ENCODE peak calls at places on chromosome 4, in nine cellular contexts. O is IMR-90, G is NB4, X is uterus, H is heart left ventricle, S is HepG2, Q is testis, Z is A549, Y is vagina. N is an unnamed sample.
A peak's percentile ranks its signal among the peaks of the same experiment; 100 is the strongest.

GRCh38 chr4:142845293-142846070 is 619 bp downstream of the INPP4B start:
- DNase-seq in Y (no peak), G (no peak), H (peak; percentile 17), X (peak; percentile 25), Z (no peak), O (no peak), S (no peak), Q (peak; percentile 18), N (no peak)

GRCh38 chr4:183758735-183759447 is 99.8 kb downstream of the TRAPPC11 start:
- DNase-seq in O (no peak), G (no peak), Z (no peak), H (no peak), Q (no peak), S (no peak), X (no peak), Y (no peak), N (no peak)

GRCh38 chr4:71338846-71339593 is at the start of gene SLC4A4:
- DNase-seq in Z (no peak), S (no peak), Q (no peak), O (peak; percentile 91), G (peak; percentile 48), Y (no peak), X (no peak), H (no peak), N (no peak)

GRCh38 chr4:106329027-106329618 is 12.8 kb downstream of the AIMP1 start:
- DNase-seq in H (no peak), Z (peak; percentile 18), Q (no peak), S (peak; percentile 57), X (no peak), G (peak; percentile 55), Y (no peak), O (peak; percentile 53), N (no peak)

GRCh38 chr4:4386736-4387392 is at the start of gene NSG1:
- DNase-seq in O (peak; percentile 18), Q (peak; percentile 63), Y (no peak), X (no peak), S (no peak), G (no peak), H (peak; percentile 25), Z (no peak), N (no peak)

GRCh38 chr4:57734104-57734503 is 623.9 kb upstream of the IGFBP7 start:
- DNase-seq in H (peak; percentile 9), Z (no peak), S (no peak), Y (no peak), O (no peak), X (no peak), G (no peak), Q (peak; percentile 28), N (no peak)

GRCh38 chr4:95431678-95432077 is 117.1 kb downstream of the UNC5C start:
- DNase-seq in Y (no peak), O (no peak), H (no peak), Z (no peak), G (no peak), S (no peak), Q (no peak), X (no peak), N (no peak)

GRCh38 chr4:71333960-71334951 is 4.6 kb upstream of the SLC4A4 start:
- DNase-seq in Y (no peak), S (no peak), O (peak; percentile 66), G (no peak), Q (no peak), X (no peak), H (no peak), Z (no peak), N (no peak)

GRCh38 chr4:74095482-74095881 is 3.5 kb downstream of the CXCL2 start:
- DNase-seq in H (no peak), X (no peak), O (no peak), Z (no peak), Q (no peak), Y (no peak), G (no peak), S (no peak), N (no peak)

GRCh38 chr4:74097631-74098550 is 1.1 kb downstream of the CXCL2 start:
- DNase-seq in H (no peak), O (no peak), X (no peak), G (peak; percentile 12), S (no peak), Q (no peak), Z (no peak), Y (no peak), N (no peak)

GRCh38 chr4:74095886-74096264 is 3.1 kb downstream of the CXCL2 start:
- DNase-seq in X (no peak), S (no peak), Y (no peak), Z (no peak), G (no peak), O (no peak), H (no peak), Q (no peak), N (no peak)

GRCh38 chr4:74097161-74097560 is 1.8 kb downstream of the CXCL2 start:
- DNase-seq in Z (no peak), X (no peak), Y (no peak), G (no peak), H (no peak), Q (no peak), O (no peak), S (no peak), N (no peak)

GRCh38 chr4:74096265-74096980 is 2.6 kb downstream of the CXCL2 start:
- DNase-seq in Y (no peak), S (no peak), Z (no peak), H (no peak), Q (no peak), G (no peak), O (no peak), X (no peak), N (no peak)
- TF ChIP-seq POLR2A in Y (no peak), S (no peak), Z (no peak), H (no peak), Q (no peak), G (no peak), O (peak; percentile 79), X (no peak), N (no peak)

GRCh38 chr4:173521474-173522159 is 8.4 kb downstream of the HAND2 start:
- DNase-seq in S (no peak), Z (no peak), O (no peak), Y (peak; percentile 85), Q (no peak), X (no peak), H (no peak), G (no peak), N (peak; percentile 87)

GRCh38 chr4:173524218-173525117 is 5.6 kb downstream of the HAND2 start:
- DNase-seq in O (no peak), Y (peak; percentile 72), Z (no peak), S (no peak), Q (no peak), H (no peak), X (no peak), G (no peak), N (no peak)

GRCh38 chr4:173522160-173522873 is 7.7 kb downstream of the HAND2 start:
- DNase-seq in G (peak; percentile 22), X (peak; percentile 92), H (peak; percentile 89), Y (peak; percentile 81), Z (no peak), O (peak; percentile 85), S (no peak), Q (peak; percentile 90), N (peak; percentile 58)

GRCh38 chr4:173520921-173521473 is 9.0 kb downstream of the HAND2 start:
- DNase-seq in G (no peak), O (no peak), H (no peak), Q (no peak), Z (no peak), X (no peak), S (no peak), Y (no peak), N (no peak)

GRCh38 chr4:173522874-173523395 is 7.1 kb downstream of the HAND2 start:
- DNase-seq in Y (peak; percentile 85), Q (no peak), X (no peak), S (no peak), H (no peak), Z (no peak), G (no peak), O (no peak), N (peak; percentile 78)
- H3K4me3 ChIP-seq in Y (peak overlapping the region; percentile 47), Q (peak overlapping the region; percentile 52), X (peak overlapping the region; percentile 47), S (no peak overlapping the region), H (peak overlapping the region; percentile 60), Z (no peak overlapping the region), G (no peak overlapping the region), O (peak overlapping the region; percentile 35), N (no peak overlapping the region)

GRCh38 chr4:140755811-140756291 is 334 bp downstream of the TBC1D9 start:
- DNase-seq in G (no peak), O (peak; percentile 46), H (peak; percentile 56), X (peak; percentile 36), S (no peak), Z (peak; percentile 28), Y (no peak), Q (peak; percentile 46), N (peak; percentile 86)

GRCh38 chr4:140752669-140753068 is 3.5 kb downstream of the TBC1D9 start:
- DNase-seq in H (no peak), Q (no peak), S (no peak), G (no peak), O (no peak), Y (no peak), Z (no peak), X (no peak), N (no peak)

GRCh38 chr4:140754918-140755810 is 1.0 kb downstream of the TBC1D9 start:
- DNase-seq in Z (no peak), X (no peak), Q (no peak), O (no peak), S (no peak), Y (no peak), G (no peak), H (no peak), N (no peak)

GRCh38 chr4:140757220-140757607 is 1.0 kb upstream of the TBC1D9 start:
- DNase-seq in O (no peak), H (no peak), Z (no peak), X (no peak), Y (no peak), Q (no peak), G (no peak), S (no peak), N (no peak)

DNA sequence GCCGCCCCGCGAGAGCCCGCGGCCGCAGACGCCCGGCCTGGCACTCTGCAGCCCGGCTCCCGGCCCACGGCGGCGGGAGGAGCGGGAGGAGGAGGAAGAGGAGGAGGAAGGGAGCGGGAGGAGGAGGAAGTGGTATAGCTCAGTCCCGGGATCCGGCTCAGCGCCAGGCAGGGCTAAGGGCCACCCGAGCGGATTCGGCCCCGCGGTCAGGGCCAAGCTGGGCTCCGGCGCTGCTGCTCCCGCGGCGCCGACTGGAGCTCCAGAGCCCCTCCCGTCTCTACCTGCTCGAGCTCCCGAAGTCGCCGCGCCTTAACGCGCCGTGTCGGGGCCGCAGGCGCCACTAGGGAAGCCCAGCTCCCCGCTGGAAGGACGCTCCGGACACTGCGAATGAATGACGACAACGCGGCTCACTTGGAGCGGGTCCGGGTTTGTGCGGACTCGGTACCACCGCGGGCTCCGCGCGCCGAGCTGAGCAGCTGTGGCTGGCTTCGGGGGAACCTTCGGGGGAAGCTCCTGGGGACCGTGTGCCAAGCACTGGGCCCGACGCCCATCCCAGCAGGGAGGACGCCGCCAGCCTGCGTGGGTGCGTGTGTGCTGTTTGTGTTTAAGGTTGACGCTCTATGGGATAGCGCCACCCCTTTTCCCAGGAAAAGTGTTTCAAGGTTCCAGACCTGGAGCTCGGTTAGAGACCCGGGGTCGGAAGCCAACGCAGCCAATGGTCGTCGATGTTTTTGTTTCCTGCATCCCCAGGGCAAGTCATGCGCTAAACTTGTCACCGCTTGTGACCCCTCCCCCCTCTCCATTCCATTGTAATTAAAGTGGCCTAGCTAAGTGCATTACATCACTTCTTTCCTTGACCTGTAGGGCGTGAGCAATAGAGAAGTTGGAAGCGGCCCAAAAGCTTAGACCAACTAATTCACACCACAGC is at the start of gene TBC1D9:
- DNase-seq in S (peak; percentile 68), G (peak; percentile 12), Q (peak; percentile 89), Y (peak; percentile 94), O (peak; percentile 55), Z (peak; percentile 49), X (peak; percentile 81), H (peak; percentile 89), N (peak; percentile 95)
- TF ChIP-seq POLR2A in S (peak; percentile 77), G (no peak), Q (no peak), Y (no peak), O (no peak), Z (peak; percentile 51), X (peak; percentile 55), H (peak; percentile 56), N (no peak)

DNA sequence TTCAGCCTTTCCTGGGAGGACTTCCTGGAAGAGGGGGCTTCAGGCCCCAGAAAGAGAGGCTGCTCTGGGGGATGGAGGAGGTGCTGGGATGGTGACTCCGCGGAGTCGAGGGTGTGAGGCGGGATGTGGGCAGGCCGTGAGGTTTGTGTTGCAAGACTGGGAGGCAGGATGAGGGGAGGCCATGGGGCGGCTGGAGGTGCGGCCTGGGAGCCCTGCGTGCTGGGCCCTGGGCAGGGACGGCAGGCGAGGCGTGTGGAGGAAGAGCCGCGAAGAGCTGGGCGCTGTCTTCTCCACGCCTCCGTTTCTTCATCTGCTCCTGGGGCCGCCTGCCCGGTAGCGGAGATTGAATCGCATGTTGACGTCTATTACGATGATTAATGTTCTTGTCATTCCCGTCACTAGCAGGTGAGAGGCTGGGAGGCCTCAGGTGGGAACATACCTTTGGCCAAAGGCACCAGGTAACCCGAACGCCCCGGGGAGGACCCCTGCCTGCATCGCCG is 854 bp upstream of the FGFRL1 start:
- DNase-seq in H (peak; percentile 35), Y (peak; percentile 94), G (peak; percentile 100), Z (no peak), O (peak; percentile 68), X (peak; percentile 73), Q (peak; percentile 48), S (no peak), N (peak; percentile 96)
- H3K4me3 ChIP-seq in H (peak overlapping the region; percentile 69), Y (peak overlapping the region; percentile 83), G (peak overlapping the region; percentile 66), Z (peak overlapping the region; percentile 73), O (peak overlapping the region; percentile 42), X (peak overlapping the region; percentile 59), Q (peak overlapping the region; percentile 41), S (peak overlapping the region; percentile 49), N (no peak overlapping the region)